ENCODE peak calls at places on chromosomes 16 and 17, in nine cellular contexts. One of them, this sample, is unnamed.

GRCh38 chr16:57623251-57624043 is 5.0 kb upstream of the ADGRG1 start:
- DNase-seq in left cardiac atrium: peak
- DNase-seq in kidney glomerular epithelial cell: peak
- DNase-seq in RWPE2: peak
- DNase-seq in thoracic aorta: no peak
- DNase-seq in cardiac fibroblast: peak
- DNase-seq in CD4-positive, alpha-beta memory T cell: no peak
- DNase-seq in nucleus accumbens: peak
- DNase-seq in fibroblast of the aortic adventitia: no peak
- DNase-seq in this sample: no peak

GRCh38 chr17:60908324-60908723 is 230.7 kb downstream of the BCAS3 start:
- DNase-seq in left cardiac atrium: no peak
- DNase-seq in kidney glomerular epithelial cell: no peak
- DNase-seq in RWPE2: no peak
- DNase-seq in thoracic aorta: no peak
- DNase-seq in cardiac fibroblast: no peak
- DNase-seq in CD4-positive, alpha-beta memory T cell: no peak
- DNase-seq in nucleus accumbens: no peak
- DNase-seq in fibroblast of the aortic adventitia: no peak
- DNase-seq in this sample: no peak

GRCh38 chr17:31425646-31426045 is 34.2 kb downstream of the RAB11FIP4 start:
- DNase-seq in left cardiac atrium: no peak
- DNase-seq in kidney glomerular epithelial cell: no peak
- DNase-seq in RWPE2: no peak
- DNase-seq in thoracic aorta: no peak
- DNase-seq in cardiac fibroblast: no peak
- DNase-seq in CD4-positive, alpha-beta memory T cell: no peak
- DNase-seq in nucleus accumbens: no peak
- DNase-seq in fibroblast of the aortic adventitia: no peak
- DNase-seq in this sample: no peak

GRCh38 chr17:58269557-58270291 is 11.0 kb downstream of the MPO start:
- DNase-seq in left cardiac atrium: no peak
- DNase-seq in kidney glomerular epithelial cell: no peak
- DNase-seq in RWPE2: no peak
- DNase-seq in thoracic aorta: no peak
- DNase-seq in cardiac fibroblast: no peak
- DNase-seq in CD4-positive, alpha-beta memory T cell: no peak
- DNase-seq in nucleus accumbens: no peak
- DNase-seq in fibroblast of the aortic adventitia: no peak
- DNase-seq in this sample: no peak

GRCh38 chr16:679808-680624 is at the start of gene STUB1:
- DNase-seq in left cardiac atrium: peak
- DNase-seq in kidney glomerular epithelial cell: peak
- DNase-seq in RWPE2: peak
- DNase-seq in thoracic aorta: peak
- DNase-seq in cardiac fibroblast: peak
- DNase-seq in CD4-positive, alpha-beta memory T cell: peak
- DNase-seq in nucleus accumbens: peak
- DNase-seq in fibroblast of the aortic adventitia: peak
- DNase-seq in this sample: peak

GRCh38 chr16:2426941-2427361 is 2.3 kb upstream of the CCNF start:
- DNase-seq in left cardiac atrium: no peak
- DNase-seq in kidney glomerular epithelial cell: no peak
- DNase-seq in RWPE2: no peak
- DNase-seq in thoracic aorta: no peak
- DNase-seq in cardiac fibroblast: no peak
- DNase-seq in CD4-positive, alpha-beta memory T cell: no peak
- DNase-seq in nucleus accumbens: no peak
- DNase-seq in fibroblast of the aortic adventitia: no peak
- DNase-seq in this sample: no peak

GRCh38 chr17:1012823-1013728 is 16.1 kb downstream of the TIMM22 start:
- DNase-seq in left cardiac atrium: no peak
- DNase-seq in kidney glomerular epithelial cell: no peak
- DNase-seq in RWPE2: peak
- DNase-seq in thoracic aorta: no peak
- DNase-seq in cardiac fibroblast: no peak
- DNase-seq in CD4-positive, alpha-beta memory T cell: no peak
- DNase-seq in nucleus accumbens: no peak
- DNase-seq in fibroblast of the aortic adventitia: no peak
- DNase-seq in this sample: no peak

GRCh38 chr16:88883117-88883895 is 16.8 kb upstream of the PABPN1L start:
- DNase-seq in left cardiac atrium: no peak
- DNase-seq in kidney glomerular epithelial cell: no peak
- DNase-seq in RWPE2: no peak
- DNase-seq in thoracic aorta: no peak
- DNase-seq in cardiac fibroblast: no peak
- DNase-seq in CD4-positive, alpha-beta memory T cell: no peak
- DNase-seq in nucleus accumbens: no peak
- DNase-seq in fibroblast of the aortic adventitia: peak
- DNase-seq in this sample: no peak

GRCh38 chr17:57599271-57600045 is 145.6 kb downstream of the CCDC182 start:
- DNase-seq in left cardiac atrium: no peak
- DNase-seq in kidney glomerular epithelial cell: no peak
- DNase-seq in RWPE2: no peak
- DNase-seq in thoracic aorta: no peak
- DNase-seq in cardiac fibroblast: no peak
- DNase-seq in CD4-positive, alpha-beta memory T cell: peak
- DNase-seq in nucleus accumbens: no peak
- DNase-seq in fibroblast of the aortic adventitia: no peak
- DNase-seq in this sample: peak

GRCh38 chr17:40482722-40483121 is 18.7 kb downstream of the TNS4 start:
- DNase-seq in left cardiac atrium: no peak
- DNase-seq in kidney glomerular epithelial cell: no peak
- DNase-seq in RWPE2: no peak
- DNase-seq in thoracic aorta: no peak
- DNase-seq in cardiac fibroblast: no peak
- DNase-seq in CD4-positive, alpha-beta memory T cell: no peak
- DNase-seq in nucleus accumbens: no peak
- DNase-seq in fibroblast of the aortic adventitia: no peak
- DNase-seq in this sample: no peak

GRCh38 chr16:51149721-51150158 is 1.3 kb downstream of the SALL1 start:
- DNase-seq in left cardiac atrium: no peak
- DNase-seq in kidney glomerular epithelial cell: no peak
- DNase-seq in RWPE2: no peak
- DNase-seq in thoracic aorta: no peak
- DNase-seq in cardiac fibroblast: no peak
- DNase-seq in CD4-positive, alpha-beta memory T cell: no peak
- DNase-seq in nucleus accumbens: no peak
- DNase-seq in fibroblast of the aortic adventitia: no peak
- DNase-seq in this sample: no peak

GRCh38 chr16:30619207-30619606 is 9.0 kb upstream of the ZNF689 start:
- DNase-seq in left cardiac atrium: no peak
- DNase-seq in kidney glomerular epithelial cell: peak
- DNase-seq in RWPE2: no peak
- DNase-seq in thoracic aorta: no peak
- DNase-seq in cardiac fibroblast: no peak
- DNase-seq in CD4-positive, alpha-beta memory T cell: no peak
- DNase-seq in nucleus accumbens: no peak
- DNase-seq in fibroblast of the aortic adventitia: peak
- DNase-seq in this sample: no peak

GRCh38 chr17:51703364-51704341 is 443.3 kb downstream of the UTP18 start:
- DNase-seq in left cardiac atrium: peak
- DNase-seq in kidney glomerular epithelial cell: peak
- DNase-seq in RWPE2: no peak
- DNase-seq in thoracic aorta: peak
- DNase-seq in cardiac fibroblast: peak
- DNase-seq in CD4-positive, alpha-beta memory T cell: no peak
- DNase-seq in nucleus accumbens: no peak
- DNase-seq in fibroblast of the aortic adventitia: peak
- DNase-seq in this sample: no peak

GRCh38 chr17:75557075-75557851 is 30.3 kb upstream of the MYO15B start:
- DNase-seq in left cardiac atrium: no peak
- DNase-seq in kidney glomerular epithelial cell: peak
- DNase-seq in RWPE2: no peak
- DNase-seq in thoracic aorta: no peak
- DNase-seq in cardiac fibroblast: peak
- DNase-seq in CD4-positive, alpha-beta memory T cell: no peak
- DNase-seq in nucleus accumbens: peak
- DNase-seq in fibroblast of the aortic adventitia: peak
- DNase-seq in this sample: no peak

This sample was measured in Karpas-422.